ENCODE peak calls at places on chromosomes 5 and 9, in five cellular contexts. R is epithelial cell of proximal tubule; C is AG09319; A is cardiac muscle cell; D is CD8-positive, alpha-beta T cell. W is an unnamed sample.
A peak's percentile ranks its signal among the peaks of the same experiment; 100 is the strongest.

GRCh38 chr9:70257512-70257911 is 1.3 kb upstream of the SMC5 start:
- DNase-seq in R (no peak), C (no peak), A (no peak), D (no peak), W (no peak)

GRCh38 chr5:55456216-55456895 is 78.4 kb downstream of the PLPP1 start:
- DNase-seq in R (no peak), C (no peak), A (peak; percentile 25), D (no peak), W (no peak)

GRCh38 chr5:142748568-142749249 is 21.5 kb upstream of the ARHGAP26 start:
- DNase-seq in R (no peak), C (no peak), A (no peak), D (peak; percentile 63), W (no peak)

GRCh38 chr5:142293486-142293885 is 31.3 kb downstream of the SPRY4 start:
- DNase-seq in R (no peak), C (no peak), A (no peak), D (no peak), W (no peak)

GRCh38 chr9:35820076-35820475 is 5.2 kb upstream of the HINT2 start:
- DNase-seq in R (no peak), C (no peak), A (peak; percentile 72), D (no peak), W (no peak)

GRCh38 chr5:60960591-60960990 is 15.6 kb downstream of the NDUFAF2 start:
- DNase-seq in R (no peak), C (no peak), A (peak; percentile 42), D (no peak), W (no peak)

GRCh38 chr5:174294891-174295620 is 249.6 kb downstream of the NSG2 start:
- DNase-seq in R (no peak), C (no peak), A (no peak), D (no peak), W (no peak)

GRCh38 chr5:61311836-61312808 is 19.9 kb upstream of the ZSWIM6 start:
- DNase-seq in R (peak; percentile 91), C (no peak), A (peak; percentile 41), D (no peak), W (peak; percentile 77)

GRCh38 chr5:93596676-93597441 is 13.8 kb downstream of the NR2F1 start:
- DNase-seq in R (no peak), C (no peak), A (peak; percentile 36), D (no peak), W (no peak)

GRCh38 chr5:62466228-62466627 is 53.7 kb downstream of the IPO11 start:
- DNase-seq in R (no peak), C (no peak), A (no peak), D (no peak), W (no peak)

GRCh38 chr9:87667164-87667738 is 58.7 kb upstream of the CTSL start:
- DNase-seq in R (no peak), C (no peak), A (no peak), D (no peak), W (no peak)

GRCh38 chr9:128244443-128245226 is 31.2 kb downstream of the GOLGA2 start:
- DNase-seq in R (no peak), C (peak; percentile 91), A (peak; percentile 95), D (no peak), W (peak; percentile 83)

GRCh38 chr5:165809914-165810313 is 2304.5 kb downstream of the MAT2B start:
- DNase-seq in R (no peak), C (no peak), A (no peak), D (no peak), W (no peak)
- TF ChIP-seq CTCF in R (no peak), C (no peak), A (no peak), D (no peak), W (no peak)

GRCh38 chr5:109588281-109589035 is 101.3 kb upstream of the MAN2A1 start:
- DNase-seq in R (no peak), C (no peak), A (no peak), D (no peak), W (no peak)

GRCh38 chr5:109594217-109594616 is 95.5 kb upstream of the MAN2A1 start:
- DNase-seq in R (no peak), C (no peak), A (no peak), D (no peak), W (no peak)

GRCh38 chr5:109589239-109589638 is 100.5 kb upstream of the MAN2A1 start:
- DNase-seq in R (no peak), C (no peak), A (no peak), D (no peak), W (no peak)

GRCh38 chr5:109590799-109591198 is 98.9 kb upstream of the MAN2A1 start:
- DNase-seq in R (no peak), C (no peak), A (no peak), D (no peak), W (no peak)

DNA sequence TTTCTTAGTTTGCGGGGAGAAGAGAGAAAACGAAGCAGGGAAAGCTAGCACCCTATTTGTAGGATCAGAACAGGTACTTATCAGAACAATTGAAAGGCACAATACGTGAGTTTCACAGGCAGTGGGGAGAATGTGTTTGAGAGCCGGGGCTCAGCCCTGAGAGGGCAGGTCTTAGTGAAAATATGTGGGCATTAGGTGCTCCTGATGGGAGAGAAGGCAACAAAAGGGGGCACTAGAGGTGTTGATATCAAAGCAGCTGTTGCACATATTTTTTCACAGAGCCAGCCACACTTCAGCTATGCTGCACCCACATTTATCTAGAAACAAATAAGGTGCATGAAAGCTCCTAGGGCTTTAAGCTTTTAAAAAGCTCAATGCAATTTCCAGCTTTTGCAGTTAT is 99.7 kb upstream of the MAN2A1 start:
- DNase-seq in R (no peak), C (no peak), A (no peak), D (no peak), W (no peak)
- TF ChIP-seq CTCF in R (no peak), C (no peak), A (no peak), D (no peak), W (no peak)

GRCh38 chr5:154196955-154197652 is 6.6 kb downstream of the GALNT10 start:
- DNase-seq in R (no peak), C (no peak), A (peak; percentile 80), D (no peak), W (peak; percentile 51)
- TF ChIP-seq CTCF in R (peak; percentile 65), C (peak; percentile 49), A (peak; percentile 47), D (no peak), W (peak; percentile 61)

GRCh38 chr5:91133183-91133582 is 249.9 kb downstream of the ARRDC3 start:
- DNase-seq in R (no peak), C (no peak), A (no peak), D (no peak), W (no peak)

GRCh38 chr5:91139572-91140200 is 243.4 kb downstream of the ARRDC3 start:
- DNase-seq in R (no peak), C (no peak), A (no peak), D (no peak), W (no peak)

GRCh38 chr5:91137647-91138046 is 245.5 kb downstream of the ARRDC3 start:
- DNase-seq in R (no peak), C (no peak), A (no peak), D (no peak), W (no peak)

GRCh38 chr5:91135475-91136248 is 247.5 kb downstream of the ARRDC3 start:
- DNase-seq in R (no peak), C (no peak), A (no peak), D (no peak), W (no peak)

DNA sequence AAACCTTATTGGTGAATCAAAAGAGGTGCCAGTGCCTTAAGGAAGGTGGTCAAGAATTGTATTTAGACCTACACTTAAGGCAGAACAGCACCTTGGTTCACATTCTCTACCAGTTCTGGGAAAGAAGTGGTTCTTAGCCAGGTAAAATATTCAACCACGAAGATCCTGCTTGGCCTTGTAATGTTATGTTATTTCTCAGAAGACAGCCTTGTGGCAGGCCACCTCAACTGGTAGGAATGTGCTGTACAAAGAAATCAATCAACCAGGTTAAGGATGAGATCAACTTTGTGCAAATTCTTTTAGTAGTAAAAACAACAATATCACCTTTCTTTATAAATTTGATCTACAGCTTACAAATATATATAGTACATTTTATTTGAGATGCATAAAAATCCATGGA is 246.8 kb downstream of the ARRDC3 start:
- DNase-seq in R (peak; percentile 91), C (no peak), A (no peak), D (no peak), W (no peak)
- TF ChIP-seq CTCF in R (peak; percentile 39), C (no peak), A (no peak), D (no peak), W (no peak)

DNA sequence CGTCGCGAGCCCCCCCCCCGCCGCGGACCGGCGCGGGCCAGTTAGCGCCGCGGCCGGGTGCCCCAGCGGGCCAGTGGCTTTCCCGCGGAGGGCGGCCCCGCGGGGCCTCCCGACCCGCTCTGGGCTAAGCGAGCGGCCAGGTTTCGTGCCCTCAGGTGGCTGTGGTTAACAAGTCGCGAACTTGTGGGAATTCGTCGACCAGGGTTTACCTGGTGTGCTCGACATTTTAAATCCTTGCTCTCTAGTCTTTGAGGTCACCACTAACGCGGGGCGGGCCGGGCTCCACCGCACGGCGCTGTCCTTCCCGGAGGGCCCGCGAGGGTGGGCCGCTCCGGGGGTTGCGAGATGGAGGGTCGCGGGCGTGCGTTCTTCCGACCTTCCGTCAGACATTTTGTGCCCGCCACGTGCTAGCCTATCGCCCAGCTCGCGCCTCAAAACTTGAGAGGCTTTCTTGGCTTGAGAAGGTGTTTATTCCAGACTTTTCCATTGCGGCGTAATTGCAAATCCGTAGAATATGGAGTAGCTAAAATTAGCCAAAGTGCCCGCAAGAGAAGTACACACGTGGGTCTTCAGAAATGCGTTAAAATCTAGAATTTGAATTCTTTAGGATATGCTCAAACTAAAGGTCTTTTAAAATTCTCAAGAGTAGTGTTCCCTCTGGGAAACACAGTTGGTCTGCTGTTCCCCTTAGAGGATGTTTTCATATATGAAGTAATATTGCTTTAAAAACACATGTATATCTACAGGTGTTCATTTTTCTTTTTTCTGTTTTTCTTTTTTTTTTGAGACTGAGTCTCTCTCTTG is 2.1 kb downstream of the ANP32B start:
- DNase-seq in R (no peak), C (no peak), A (peak; percentile 43), D (peak; percentile 47), W (no peak)
- TF ChIP-seq CTCF in R (no peak), C (no peak), A (no peak), D (no peak), W (peak; percentile 2)

DNA sequence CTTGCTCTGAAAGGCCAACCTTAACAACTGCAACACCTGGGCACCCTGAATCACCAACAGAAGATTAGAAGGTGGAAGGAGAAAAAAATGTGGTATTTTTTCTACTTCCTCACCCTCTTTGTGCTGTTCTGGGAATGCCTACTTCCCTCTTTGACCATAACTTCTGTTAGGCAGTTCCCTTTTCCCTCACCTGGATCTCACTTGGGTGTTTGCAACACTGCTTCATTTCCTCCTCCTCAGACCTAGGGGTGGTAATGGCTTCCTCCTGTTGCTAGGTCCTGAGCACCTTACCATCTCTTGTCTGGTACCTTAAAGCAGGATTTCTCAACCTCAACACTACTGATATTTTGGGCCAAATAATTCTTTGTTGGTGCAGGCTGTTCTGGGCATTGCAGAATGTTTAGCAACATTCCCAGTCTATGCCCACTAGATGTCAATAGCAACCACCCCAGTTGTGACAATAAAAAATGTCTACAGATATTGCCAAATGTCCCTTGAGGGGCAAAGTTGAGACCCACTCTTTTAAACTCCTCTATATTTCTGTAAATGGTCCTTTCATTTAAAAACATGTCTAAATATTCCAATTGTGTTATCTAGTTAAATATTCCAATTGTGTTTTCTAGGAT is 300.0 kb upstream of the VLDLR start:
- DNase-seq in R (no peak), C (no peak), A (peak; percentile 14), D (no peak), W (no peak)
- TF ChIP-seq CTCF in R (peak; percentile 47), C (no peak), A (peak; percentile 7), D (no peak), W (no peak)

GRCh38 chr5:129125819-129126218 is 31.3 kb downstream of the ISOC1 start:
- DNase-seq in R (no peak), C (no peak), A (no peak), D (no peak), W (no peak)
- TF ChIP-seq CTCF in R (no peak), C (no peak), A (no peak), D (no peak), W (no peak)

GRCh38 chr9:93451762-93452709 is 551 bp downstream of the FAM120A start:
- DNase-seq in R (no peak), C (no peak), A (peak; percentile 54), D (peak; percentile 42), W (no peak)
- TF ChIP-seq CTCF in R (no peak), C (no peak), A (no peak), D (no peak), W (peak; percentile 11)